ENCODE peak calls at places on chromosomes 7 and 10, in six cellular contexts. One of them, this sample, is unnamed.

GRCh38 chr7:44151679-44152355 is 10.7 kb upstream of the MYL7 start:
- DNase-seq in upper lobe of right lung: no peak
- DNase-seq in astrocyte of the spinal cord: no peak
- DNase-seq in H9: no peak
- DNase-seq in tibial artery: peak
- DNase-seq in GM13976: peak
- DNase-seq in this sample: no peak

GRCh38 chr7:95476072-95476845 is 9.5 kb upstream of the ASB4 start:
- DNase-seq in H9: no peak
- DNase-seq in astrocyte of the spinal cord: peak
- DNase-seq in upper lobe of right lung: no peak
- DNase-seq in tibial artery: no peak
- DNase-seq in GM13976: no peak
- DNase-seq in this sample: no peak

GRCh38 chr10:115214799-115215198 is 121.6 kb downstream of the ATRNL1 start:
- DNase-seq in tibial artery: no peak
- DNase-seq in astrocyte of the spinal cord: no peak
- DNase-seq in H9: no peak
- DNase-seq in GM13976: no peak
- DNase-seq in upper lobe of right lung: no peak
- DNase-seq in this sample: no peak

GRCh38 chr7:149707448-149707886 is 65.9 kb downstream of the ZNF467 start:
- DNase-seq in tibial artery: no peak
- DNase-seq in astrocyte of the spinal cord: no peak
- DNase-seq in upper lobe of right lung: no peak
- DNase-seq in GM13976: no peak
- DNase-seq in H9: no peak
- DNase-seq in this sample: no peak

GRCh38 chr10:88467835-88468485 is 115.2 kb downstream of the RNLS start:
- DNase-seq in H9: no peak
- DNase-seq in GM13976: no peak
- DNase-seq in tibial artery: no peak
- DNase-seq in astrocyte of the spinal cord: no peak
- DNase-seq in upper lobe of right lung: no peak
- DNase-seq in this sample: no peak

GRCh38 chr7:36448781-36449379 is 59.2 kb downstream of the ANLN start:
- DNase-seq in GM13976: no peak
- DNase-seq in tibial artery: no peak
- DNase-seq in H9: no peak
- DNase-seq in astrocyte of the spinal cord: peak
- DNase-seq in upper lobe of right lung: no peak
- DNase-seq in this sample: no peak

GRCh38 chr10:22599048-22599561 is 115.3 kb downstream of the PIP4K2A start:
- DNase-seq in upper lobe of right lung: no peak
- DNase-seq in H9: no peak
- DNase-seq in GM13976: no peak
- DNase-seq in astrocyte of the spinal cord: peak
- DNase-seq in tibial artery: no peak
- DNase-seq in this sample: no peak

GRCh38 chr7:149456770-149457421 is 4.0 kb downstream of the ZNF777 start:
- DNase-seq in tibial artery: no peak
- DNase-seq in astrocyte of the spinal cord: no peak
- DNase-seq in GM13976: no peak
- DNase-seq in upper lobe of right lung: no peak
- DNase-seq in H9: no peak
- DNase-seq in this sample: no peak

GRCh38 chr10:60456053-60456452 is 66.4 kb upstream of the ANK3 start:
- DNase-seq in tibial artery: no peak
- DNase-seq in H9: peak
- DNase-seq in astrocyte of the spinal cord: no peak
- DNase-seq in GM13976: no peak
- DNase-seq in upper lobe of right lung: no peak
- DNase-seq in this sample: no peak

GRCh38 chr10:7610017-7610416 is 56.7 kb downstream of the ITIH5 start:
- DNase-seq in tibial artery: no peak
- DNase-seq in upper lobe of right lung: no peak
- DNase-seq in GM13976: no peak
- DNase-seq in H9: no peak
- DNase-seq in astrocyte of the spinal cord: no peak
- DNase-seq in this sample: no peak

DNA sequence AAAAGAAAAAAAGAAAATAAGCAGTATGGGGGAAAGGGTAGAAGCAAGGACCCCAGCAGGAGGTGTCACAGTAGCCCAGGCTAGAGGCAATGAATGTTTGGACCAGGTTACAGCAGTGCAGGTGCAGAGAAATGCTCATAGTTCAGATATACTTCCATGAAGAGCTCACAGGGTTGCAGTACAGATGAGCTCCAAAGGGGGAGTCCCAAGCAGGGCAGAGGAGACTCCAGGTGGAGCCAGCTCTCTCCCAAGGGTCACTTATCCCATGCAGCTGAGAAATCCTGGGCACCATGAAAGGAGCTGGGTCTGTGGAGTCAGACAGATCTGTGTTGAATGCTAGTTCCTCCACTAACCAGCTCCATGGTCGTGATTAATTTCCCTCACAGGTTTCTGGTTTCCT is 174.9 kb downstream of the C7orf25 start:
- DNase-seq in tibial artery: no peak
- DNase-seq in upper lobe of right lung: no peak
- DNase-seq in GM13976: no peak
- DNase-seq in astrocyte of the spinal cord: no peak
- DNase-seq in H9: peak
- DNase-seq in this sample: no peak
- TF ChIP-seq CTCF in tibial artery: no peak
- TF ChIP-seq CTCF in upper lobe of right lung: no peak
- TF ChIP-seq CTCF in GM13976: no peak
- TF ChIP-seq CTCF in astrocyte of the spinal cord: peak
- TF ChIP-seq CTCF in H9: peak
- TF ChIP-seq CTCF in this sample: no peak

GRCh38 chr10:102501201-102502028 is 1.1 kb downstream of the ACTR1A start:
- DNase-seq in astrocyte of the spinal cord: peak
- DNase-seq in GM13976: no peak
- DNase-seq in H9: no peak
- DNase-seq in tibial artery: no peak
- DNase-seq in upper lobe of right lung: no peak
- DNase-seq in this sample: no peak
- TF ChIP-seq CTCF in astrocyte of the spinal cord: no peak
- TF ChIP-seq CTCF in GM13976: no peak
- TF ChIP-seq CTCF in H9: no peak
- TF ChIP-seq CTCF in tibial artery: no peak
- TF ChIP-seq CTCF in upper lobe of right lung: no peak
- TF ChIP-seq CTCF in this sample: no peak

DNA sequence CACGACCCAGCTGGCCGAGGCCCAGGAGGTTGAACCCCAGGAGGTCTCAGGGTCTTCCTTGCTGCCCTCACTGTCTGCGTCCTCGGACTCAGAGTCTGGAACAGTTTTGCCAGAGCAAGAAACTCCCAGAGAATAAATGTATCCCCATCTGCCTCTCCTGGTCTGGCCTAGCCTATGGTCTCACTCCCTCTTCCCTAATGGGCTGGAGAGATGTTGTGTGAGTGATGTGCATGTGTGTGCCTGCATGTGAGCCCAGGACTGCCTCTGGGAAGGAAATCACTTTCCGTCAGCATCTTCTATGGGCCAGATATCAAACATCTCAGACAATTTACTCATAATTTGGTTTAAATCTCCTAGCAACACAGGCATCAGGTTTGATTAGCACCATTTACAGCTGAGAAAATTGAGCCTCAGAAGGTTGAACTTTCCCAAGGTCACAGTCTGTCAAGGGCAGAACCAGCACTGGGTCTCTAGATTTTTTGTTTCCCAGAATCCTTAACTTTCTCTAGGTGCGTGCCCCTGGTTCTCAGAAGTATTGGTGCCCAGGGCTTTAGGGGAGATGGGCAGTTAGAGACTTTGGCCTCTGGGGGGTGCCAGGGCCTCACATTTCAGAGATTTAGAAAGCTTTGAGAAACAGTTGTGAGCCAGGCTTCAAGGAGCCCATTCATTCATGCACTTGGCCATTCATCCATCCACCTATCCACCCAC is 4.9 kb downstream of the TMEM270 start:
- DNase-seq in H9: peak
- DNase-seq in tibial artery: no peak
- DNase-seq in astrocyte of the spinal cord: peak
- DNase-seq in GM13976: peak
- DNase-seq in upper lobe of right lung: no peak
- DNase-seq in this sample: peak
- TF ChIP-seq CTCF in H9: peak
- TF ChIP-seq CTCF in tibial artery: peak
- TF ChIP-seq CTCF in astrocyte of the spinal cord: peak
- TF ChIP-seq CTCF in GM13976: peak
- TF ChIP-seq CTCF in upper lobe of right lung: peak
- TF ChIP-seq CTCF in this sample: peak

DNA sequence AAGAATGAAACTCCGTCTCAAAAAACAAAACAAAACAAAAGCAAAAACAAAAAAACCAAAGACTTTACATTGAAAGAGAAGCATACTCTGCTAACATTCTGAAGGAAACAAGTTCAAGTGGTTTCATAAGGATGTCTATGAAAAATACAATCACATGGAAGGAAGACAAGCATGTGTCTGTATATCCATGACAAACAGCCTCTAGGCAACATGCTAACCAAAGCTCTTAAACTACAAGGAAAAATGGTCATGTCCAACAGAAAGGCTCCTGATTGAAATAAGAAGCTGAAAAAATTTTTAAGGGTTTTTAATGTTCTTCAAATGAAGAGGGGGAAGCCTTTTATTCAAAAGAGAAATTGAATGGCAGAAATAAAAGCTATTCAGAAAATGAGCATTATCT is 64.9 kb downstream of the UBE2H start:
- DNase-seq in upper lobe of right lung: no peak
- DNase-seq in H9: no peak
- DNase-seq in GM13976: no peak
- DNase-seq in tibial artery: no peak
- DNase-seq in astrocyte of the spinal cord: no peak
- DNase-seq in this sample: no peak
- TF ChIP-seq CTCF in upper lobe of right lung: no peak
- TF ChIP-seq CTCF in H9: no peak
- TF ChIP-seq CTCF in GM13976: no peak
- TF ChIP-seq CTCF in tibial artery: no peak
- TF ChIP-seq CTCF in astrocyte of the spinal cord: no peak
- TF ChIP-seq CTCF in this sample: no peak

GRCh38 chr7:11833431-11833830 is 1.4 kb upstream of the THSD7A start:
- DNase-seq in upper lobe of right lung: no peak
- DNase-seq in astrocyte of the spinal cord: no peak
- DNase-seq in H9: no peak
- DNase-seq in tibial artery: no peak
- DNase-seq in GM13976: no peak
- DNase-seq in this sample: no peak

GRCh38 chr7:11830004-11830403 is 2.0 kb downstream of the THSD7A start:
- DNase-seq in GM13976: no peak
- DNase-seq in H9: no peak
- DNase-seq in upper lobe of right lung: no peak
- DNase-seq in tibial artery: no peak
- DNase-seq in astrocyte of the spinal cord: no peak
- DNase-seq in this sample: no peak

GRCh38 chr7:11830582-11831382 is 1.2 kb downstream of the THSD7A start:
- DNase-seq in upper lobe of right lung: no peak
- DNase-seq in H9: no peak
- DNase-seq in GM13976: no peak
- DNase-seq in astrocyte of the spinal cord: peak
- DNase-seq in tibial artery: no peak
- DNase-seq in this sample: no peak

GRCh38 chr7:11831383-11831726 is 643 bp downstream of the THSD7A start:
- DNase-seq in H9: no peak
- DNase-seq in astrocyte of the spinal cord: no peak
- DNase-seq in tibial artery: no peak
- DNase-seq in GM13976: no peak
- DNase-seq in upper lobe of right lung: no peak
- DNase-seq in this sample: no peak

DNA sequence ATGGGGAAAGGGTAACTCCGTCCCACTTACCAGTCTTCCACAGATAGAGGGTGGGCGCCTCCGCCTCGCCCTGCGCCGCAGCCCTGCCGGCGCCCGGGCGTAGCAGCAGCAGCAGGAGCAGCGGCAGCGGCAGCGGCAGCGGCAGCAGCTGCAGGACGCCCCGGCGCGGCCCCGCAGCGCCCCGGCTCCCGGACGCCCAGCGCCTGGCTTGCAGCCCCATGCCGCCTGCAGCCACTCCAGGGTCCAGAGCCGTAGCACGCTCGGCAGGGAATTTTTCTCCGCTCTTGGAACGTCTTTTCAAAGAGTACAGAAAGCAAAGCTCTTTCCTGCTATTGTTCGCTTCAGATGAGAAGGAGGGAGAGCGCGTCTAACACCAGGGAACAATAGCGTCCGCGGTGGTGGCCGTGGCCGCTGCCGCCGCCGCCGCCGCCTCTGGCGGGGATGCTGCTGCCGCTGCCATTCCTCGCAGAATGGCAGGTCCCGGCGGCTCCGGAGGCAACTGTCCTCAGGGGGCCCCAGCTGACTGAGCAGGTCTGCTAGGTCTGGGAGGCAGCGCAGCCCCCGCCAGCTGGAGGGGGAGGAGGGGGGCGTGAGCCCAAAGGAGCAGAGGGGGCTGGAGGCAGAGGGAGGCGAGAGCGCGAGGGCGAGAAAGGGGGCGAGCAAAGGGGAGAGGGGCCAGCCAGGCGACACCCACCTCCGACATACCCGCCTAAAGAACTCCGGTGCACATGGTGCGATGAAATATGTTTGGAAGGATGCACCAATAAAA is at the start of gene THSD7A:
- DNase-seq in tibial artery: peak
- DNase-seq in upper lobe of right lung: peak
- DNase-seq in astrocyte of the spinal cord: peak
- DNase-seq in GM13976: peak
- DNase-seq in H9: peak
- DNase-seq in this sample: peak
- TF ChIP-seq CTCF in tibial artery: no peak
- TF ChIP-seq CTCF in upper lobe of right lung: no peak
- TF ChIP-seq CTCF in astrocyte of the spinal cord: no peak
- TF ChIP-seq CTCF in GM13976: no peak
- TF ChIP-seq CTCF in H9: peak
- TF ChIP-seq CTCF in this sample: no peak